ENCODE peak calls at places on chromosomes 1 and 21, in four cellular contexts. A, W, T and D are unnamed samples.

GRCh38 chr1:234212764-234213406 is 160.4 kb upstream of the COA6 start:
- DNase-seq in A (peak; percentile 28), W (no peak), T (no peak), D (peak; percentile 53)

GRCh38 chr1:92538413-92539061 is 51.8 kb upstream of the GFI1 start:
- DNase-seq in A (peak; percentile 51), W (no peak), T (no peak), D (no peak)

GRCh38 chr1:210222288-210223006 is 10.1 kb upstream of the SERTAD4 start:
- DNase-seq in A (no peak), W (no peak), T (no peak), D (peak; percentile 26)

GRCh38 chr1:36517415-36517814 is 34.7 kb upstream of the CSF3R start:
- DNase-seq in A (no peak), W (no peak), T (no peak), D (no peak)

GRCh38 chr1:153921080-153921802 is 1.5 kb downstream of the GATAD2B start:
- DNase-seq in A (no peak), W (no peak), T (no peak), D (no peak)

GRCh38 chr1:201628490-201628889 is 89.6 kb downstream of the NAV1 start:
- DNase-seq in A (no peak), W (no peak), T (no peak), D (no peak)

GRCh38 chr1:153190373-153190772 is 12.9 kb upstream of the LELP1 start:
- DNase-seq in A (no peak), W (peak; percentile 27), T (no peak), D (no peak)

GRCh38 chr1:66304128-66304527 is 229.8 kb upstream of the SGIP1 start:
- DNase-seq in A (no peak), W (no peak), T (no peak), D (no peak)

GRCh38 chr1:167666416-167666815 is 36.4 kb downstream of the RCSD1 start:
- DNase-seq in A (no peak), W (no peak), T (no peak), D (no peak)

GRCh38 chr21:42513151-42513984 is at the start of gene SLC37A1:
- DNase-seq in A (no peak), W (no peak), T (no peak), D (peak; percentile 58)

GRCh38 chr1:6530504-6531160 is 23.7 kb downstream of the NOL9 start:
- DNase-seq in A (no peak), W (no peak), T (no peak), D (no peak)

GRCh38 chr1:174964261-174964984 is 35.3 kb upstream of the CACYBP start:
- DNase-seq in A (no peak), W (no peak), T (no peak), D (peak; percentile 53)

GRCh38 chr21:15732290-15732995 is 2.7 kb downstream of the USP25 start:
- DNase-seq in A (peak; percentile 57), W (no peak), T (no peak), D (no peak)

GRCh38 chr1:21325231-21325718 is 35.0 kb upstream of the ECE1 start:
- DNase-seq in A (no peak), W (no peak), T (no peak), D (no peak)

GRCh38 chr1:214476958-214477870 is 74.2 kb downstream of the PTPN14 start:
- DNase-seq in A (no peak), W (no peak), T (no peak), D (no peak)

GRCh38 chr1:234737915-234738314 is 127.9 kb upstream of the IRF2BP2 start:
- DNase-seq in A (no peak), W (no peak), T (no peak), D (no peak)

GRCh38 chr1:119081705-119082104 is 58.7 kb downstream of the WARS2 start:
- DNase-seq in A (no peak), W (no peak), T (no peak), D (no peak)

GRCh38 chr1:208724079-208724478 is 479.9 kb upstream of the PLXNA2 start:
- DNase-seq in A (no peak), W (no peak), T (no peak), D (no peak)

GRCh38 chr1:163240705-163241104 is 38.0 kb upstream of the RGS5 start:
- DNase-seq in A (no peak), W (no peak), T (no peak), D (no peak)

GRCh38 chr1:43073490-43074230 is 98.4 kb downstream of the EBNA1BP2 start:
- DNase-seq in A (peak; percentile 40), W (peak; percentile 61), T (peak; percentile 59), D (peak; percentile 44)
- TF ChIP-seq JUND in A (no peak), W (no peak), T (no peak), D (no peak)

DNA sequence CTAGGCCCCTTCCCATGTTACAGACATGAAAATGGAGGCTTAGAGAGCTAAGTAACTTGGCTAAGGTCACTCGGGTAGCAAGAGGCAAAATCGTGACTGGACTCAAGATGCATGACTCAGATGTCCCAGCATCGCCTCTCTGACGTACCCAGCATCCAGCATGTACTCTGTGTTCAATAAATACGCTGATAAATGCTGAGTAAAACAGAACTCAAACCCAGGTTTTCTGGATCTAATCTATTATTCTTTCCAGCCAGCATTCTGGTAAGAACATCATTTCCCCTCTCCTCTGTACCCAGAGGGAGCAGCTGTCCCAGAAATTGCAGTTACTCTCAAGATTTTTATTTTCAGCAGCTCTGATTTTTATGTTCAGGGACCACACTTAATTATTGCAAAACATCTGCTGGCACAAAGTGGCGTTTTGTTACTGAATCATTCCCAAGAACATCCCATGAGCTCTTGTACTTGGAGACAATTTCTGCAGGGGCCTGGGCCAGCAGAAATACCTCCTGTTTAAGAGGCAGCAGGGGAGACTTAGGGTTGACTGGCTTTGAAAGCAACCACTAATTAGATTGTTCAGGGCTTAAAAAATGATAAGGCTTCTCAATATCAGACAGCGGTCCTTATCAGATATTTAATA is 249.0 kb downstream of the PRDM2 start:
- DNase-seq in A (no peak), W (no peak), T (no peak), D (no peak)
- TF ChIP-seq JUND in A (no peak), W (no peak), T (no peak), D (no peak)

DNA sequence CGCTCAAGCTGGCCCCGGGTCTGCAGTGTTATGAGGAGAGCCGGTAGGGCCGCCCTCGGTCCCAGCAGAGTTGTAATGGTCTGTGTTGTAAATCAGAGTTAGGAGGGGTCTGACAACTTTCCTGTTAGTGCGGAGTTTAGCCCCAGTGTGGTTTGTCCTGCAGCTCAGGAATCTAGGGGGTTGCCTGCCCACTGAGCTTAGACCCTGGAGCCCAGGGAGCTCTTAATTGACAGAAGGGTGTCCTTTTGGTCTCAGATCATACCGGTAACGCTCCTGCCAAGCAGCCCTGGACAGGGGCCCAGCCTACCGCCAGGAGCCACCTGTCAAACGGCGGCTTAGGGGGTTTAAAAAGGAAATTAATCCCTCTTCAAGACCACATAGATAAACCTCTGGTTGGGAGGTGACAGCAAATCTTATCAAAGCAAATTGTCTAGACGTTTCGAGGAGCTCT is 164.4 kb downstream of the DYRK1A start:
- DNase-seq in A (no peak), W (no peak), T (no peak), D (no peak)
- TF ChIP-seq JUND in A (no peak), W (no peak), T (no peak), D (no peak)

GRCh38 chr1:51093566-51093965 is 8.5 kb upstream of the C1orf185 start:
- DNase-seq in A (no peak), W (no peak), T (no peak), D (no peak)
- TF ChIP-seq JUND in A (no peak), W (no peak), T (no peak), D (no peak)

GRCh38 chr21:17829472-17829871 is 10.3 kb upstream of the C21orf91 start:
- DNase-seq in A (no peak), W (no peak), T (no peak), D (no peak)
- TF ChIP-seq JUND in A (no peak), W (no peak), T (no peak), D (no peak)

GRCh38 chr21:35732788-35733187 is 327.5 kb downstream of the SETD4 start:
- DNase-seq in A (no peak), W (no peak), T (no peak), D (peak; percentile 0)

GRCh38 chr21:35743571-35743970 is 316.8 kb downstream of the SETD4 start:
- DNase-seq in A (no peak), W (no peak), T (no peak), D (no peak)

GRCh38 chr21:35737899-35738341 is 322.4 kb downstream of the SETD4 start:
- DNase-seq in A (no peak), W (no peak), T (no peak), D (no peak)

GRCh38 chr21:35737425-35737824 is 322.9 kb downstream of the SETD4 start:
- DNase-seq in A (no peak), W (no peak), T (no peak), D (no peak)

GRCh38 chr21:35738342-35738961 is 321.9 kb downstream of the SETD4 start:
- DNase-seq in A (no peak), W (no peak), T (no peak), D (no peak)
- TF ChIP-seq JUND in A (no peak), W (no peak), T (no peak), D (no peak)